ENCODE peak calls at places on chromosome 18, in nine cellular contexts. One of them, this sample, is unnamed.

GRCh38 chr18:10015288-10015701 is 101.5 kb downstream of the VAPA start:
- DNase-seq in foreskin keratinocyte: peak; percentile 81
- DNase-seq in AG04450: no peak
- DNase-seq in activated CD8-positive, alpha-beta memory T cell treated with anti-CD3 and anti-CD28 coated beads for 4 hours: no peak
- DNase-seq in Daoy: peak; percentile 14
- DNase-seq in A549: no peak
- DNase-seq in activated CD4-positive, alpha-beta T cell treated with anti-CD3 and anti-CD28 coated beads, Interleukin-2, amount 10 ng/mL, durations not matched to agents 7 days and 5 days: no peak
- DNase-seq in fibroblast of the aortic adventitia: peak; percentile 51
- DNase-seq in glutamatergic neuron: no peak
- DNase-seq in this sample: no peak

GRCh38 chr18:76931171-76931570 is 108.8 kb downstream of the ZNF236 start:
- DNase-seq in activated CD4-positive, alpha-beta T cell treated with anti-CD3 and anti-CD28 coated beads, Interleukin-2, amount 10 ng/mL, durations not matched to agents 7 days and 5 days: no peak
- DNase-seq in A549: no peak
- DNase-seq in AG04450: no peak
- DNase-seq in fibroblast of the aortic adventitia: no peak
- DNase-seq in activated CD8-positive, alpha-beta memory T cell treated with anti-CD3 and anti-CD28 coated beads for 4 hours: no peak
- DNase-seq in Daoy: no peak
- DNase-seq in glutamatergic neuron: no peak
- DNase-seq in foreskin keratinocyte: no peak
- DNase-seq in this sample: no peak

GRCh38 chr18:28999711-29000110 is 822.8 kb upstream of the CDH2 start:
- DNase-seq in activated CD4-positive, alpha-beta T cell treated with anti-CD3 and anti-CD28 coated beads, Interleukin-2, amount 10 ng/mL, durations not matched to agents 7 days and 5 days: no peak
- DNase-seq in Daoy: no peak
- DNase-seq in foreskin keratinocyte: no peak
- DNase-seq in fibroblast of the aortic adventitia: no peak
- DNase-seq in AG04450: no peak
- DNase-seq in A549: no peak
- DNase-seq in activated CD8-positive, alpha-beta memory T cell treated with anti-CD3 and anti-CD28 coated beads for 4 hours: no peak
- DNase-seq in glutamatergic neuron: no peak
- DNase-seq in this sample: no peak

GRCh38 chr18:986071-986470 is 81.4 kb downstream of the ADCYAP1 start:
- DNase-seq in glutamatergic neuron: peak; percentile 78
- DNase-seq in activated CD4-positive, alpha-beta T cell treated with anti-CD3 and anti-CD28 coated beads, Interleukin-2, amount 10 ng/mL, durations not matched to agents 7 days and 5 days: no peak
- DNase-seq in fibroblast of the aortic adventitia: peak; percentile 37
- DNase-seq in A549: no peak
- DNase-seq in activated CD8-positive, alpha-beta memory T cell treated with anti-CD3 and anti-CD28 coated beads for 4 hours: no peak
- DNase-seq in foreskin keratinocyte: no peak
- DNase-seq in AG04450: no peak
- DNase-seq in Daoy: no peak
- DNase-seq in this sample: peak; percentile 90

GRCh38 chr18:1252534-1252933 is 347.9 kb downstream of the ADCYAP1 start:
- DNase-seq in AG04450: no peak
- DNase-seq in activated CD8-positive, alpha-beta memory T cell treated with anti-CD3 and anti-CD28 coated beads for 4 hours: no peak
- DNase-seq in A549: no peak
- DNase-seq in activated CD4-positive, alpha-beta T cell treated with anti-CD3 and anti-CD28 coated beads, Interleukin-2, amount 10 ng/mL, durations not matched to agents 7 days and 5 days: no peak
- DNase-seq in foreskin keratinocyte: no peak
- DNase-seq in fibroblast of the aortic adventitia: no peak
- DNase-seq in Daoy: no peak
- DNase-seq in glutamatergic neuron: no peak
- DNase-seq in this sample: no peak

GRCh38 chr18:9851511-9851910 is 34.3 kb upstream of the TXNDC2 start:
- DNase-seq in fibroblast of the aortic adventitia: no peak
- DNase-seq in activated CD4-positive, alpha-beta T cell treated with anti-CD3 and anti-CD28 coated beads, Interleukin-2, amount 10 ng/mL, durations not matched to agents 7 days and 5 days: no peak
- DNase-seq in glutamatergic neuron: no peak
- DNase-seq in activated CD8-positive, alpha-beta memory T cell treated with anti-CD3 and anti-CD28 coated beads for 4 hours: no peak
- DNase-seq in AG04450: no peak
- DNase-seq in foreskin keratinocyte: no peak
- DNase-seq in A549: no peak
- DNase-seq in Daoy: no peak
- DNase-seq in this sample: no peak

GRCh38 chr18:76134631-76135030 is 360.4 kb downstream of the ZNF516 start:
- DNase-seq in fibroblast of the aortic adventitia: no peak
- DNase-seq in AG04450: no peak
- DNase-seq in activated CD8-positive, alpha-beta memory T cell treated with anti-CD3 and anti-CD28 coated beads for 4 hours: no peak
- DNase-seq in activated CD4-positive, alpha-beta T cell treated with anti-CD3 and anti-CD28 coated beads, Interleukin-2, amount 10 ng/mL, durations not matched to agents 7 days and 5 days: peak; percentile 26
- DNase-seq in Daoy: no peak
- DNase-seq in A549: no peak
- DNase-seq in glutamatergic neuron: no peak
- DNase-seq in foreskin keratinocyte: no peak
- DNase-seq in this sample: no peak

GRCh38 chr18:24809173-24809955 is 348.9 kb downstream of the HRH4 start:
- DNase-seq in fibroblast of the aortic adventitia: no peak
- DNase-seq in activated CD4-positive, alpha-beta T cell treated with anti-CD3 and anti-CD28 coated beads, Interleukin-2, amount 10 ng/mL, durations not matched to agents 7 days and 5 days: no peak
- DNase-seq in A549: no peak
- DNase-seq in glutamatergic neuron: no peak
- DNase-seq in Daoy: no peak
- DNase-seq in foreskin keratinocyte: no peak
- DNase-seq in activated CD8-positive, alpha-beta memory T cell treated with anti-CD3 and anti-CD28 coated beads for 4 hours: no peak
- DNase-seq in AG04450: no peak
- DNase-seq in this sample: no peak

GRCh38 chr18:38886852-38887670 is 1321.5 kb upstream of the CELF4 start:
- DNase-seq in Daoy: no peak
- DNase-seq in glutamatergic neuron: no peak
- DNase-seq in activated CD8-positive, alpha-beta memory T cell treated with anti-CD3 and anti-CD28 coated beads for 4 hours: no peak
- DNase-seq in fibroblast of the aortic adventitia: no peak
- DNase-seq in AG04450: no peak
- DNase-seq in A549: no peak
- DNase-seq in foreskin keratinocyte: no peak
- DNase-seq in activated CD4-positive, alpha-beta T cell treated with anti-CD3 and anti-CD28 coated beads, Interleukin-2, amount 10 ng/mL, durations not matched to agents 7 days and 5 days: no peak
- DNase-seq in this sample: no peak

GRCh38 chr18:37235583-37235982 is 330.0 kb downstream of the CELF4 start:
- DNase-seq in activated CD8-positive, alpha-beta memory T cell treated with anti-CD3 and anti-CD28 coated beads for 4 hours: no peak
- DNase-seq in foreskin keratinocyte: no peak
- DNase-seq in fibroblast of the aortic adventitia: no peak
- DNase-seq in activated CD4-positive, alpha-beta T cell treated with anti-CD3 and anti-CD28 coated beads, Interleukin-2, amount 10 ng/mL, durations not matched to agents 7 days and 5 days: no peak
- DNase-seq in AG04450: no peak
- DNase-seq in A549: no peak
- DNase-seq in Daoy: no peak
- DNase-seq in glutamatergic neuron: no peak
- DNase-seq in this sample: no peak

GRCh38 chr18:57004366-57005121 is 142.3 kb upstream of the BOD1L2 start:
- DNase-seq in glutamatergic neuron: no peak
- DNase-seq in activated CD4-positive, alpha-beta T cell treated with anti-CD3 and anti-CD28 coated beads, Interleukin-2, amount 10 ng/mL, durations not matched to agents 7 days and 5 days: no peak
- DNase-seq in foreskin keratinocyte: peak; percentile 27
- DNase-seq in fibroblast of the aortic adventitia: peak; percentile 57
- DNase-seq in Daoy: peak; percentile 34
- DNase-seq in A549: peak; percentile 20
- DNase-seq in activated CD8-positive, alpha-beta memory T cell treated with anti-CD3 and anti-CD28 coated beads for 4 hours: no peak
- DNase-seq in AG04450: peak; percentile 3
- DNase-seq in this sample: no peak

GRCh38 chr18:814300-815084 is 2.5 kb upstream of the YES1 start:
- DNase-seq in A549: no peak
- DNase-seq in AG04450: no peak
- DNase-seq in fibroblast of the aortic adventitia: no peak
- DNase-seq in activated CD8-positive, alpha-beta memory T cell treated with anti-CD3 and anti-CD28 coated beads for 4 hours: no peak
- DNase-seq in Daoy: no peak
- DNase-seq in glutamatergic neuron: no peak
- DNase-seq in activated CD4-positive, alpha-beta T cell treated with anti-CD3 and anti-CD28 coated beads, Interleukin-2, amount 10 ng/mL, durations not matched to agents 7 days and 5 days: no peak
- DNase-seq in foreskin keratinocyte: no peak
- DNase-seq in this sample: no peak

GRCh38 chr18:41436772-41437171 is 518.3 kb upstream of the PIK3C3 start:
- DNase-seq in A549: no peak
- DNase-seq in Daoy: no peak
- DNase-seq in foreskin keratinocyte: no peak
- DNase-seq in activated CD4-positive, alpha-beta T cell treated with anti-CD3 and anti-CD28 coated beads, Interleukin-2, amount 10 ng/mL, durations not matched to agents 7 days and 5 days: no peak
- DNase-seq in AG04450: no peak
- DNase-seq in activated CD8-positive, alpha-beta memory T cell treated with anti-CD3 and anti-CD28 coated beads for 4 hours: no peak
- DNase-seq in glutamatergic neuron: no peak
- DNase-seq in fibroblast of the aortic adventitia: no peak
- DNase-seq in this sample: no peak

GRCh38 chr18:11872479-11873136 is 21.4 kb downstream of the CHMP1B start:
- DNase-seq in fibroblast of the aortic adventitia: peak; percentile 52
- DNase-seq in AG04450: no peak
- DNase-seq in foreskin keratinocyte: no peak
- DNase-seq in activated CD4-positive, alpha-beta T cell treated with anti-CD3 and anti-CD28 coated beads, Interleukin-2, amount 10 ng/mL, durations not matched to agents 7 days and 5 days: no peak
- DNase-seq in activated CD8-positive, alpha-beta memory T cell treated with anti-CD3 and anti-CD28 coated beads for 4 hours: no peak
- DNase-seq in A549: peak; percentile 67
- DNase-seq in glutamatergic neuron: no peak
- DNase-seq in Daoy: peak; percentile 49
- DNase-seq in this sample: peak; percentile 76